ENCODE peak calls at places on chromosomes 5 and 9, in four cellular contexts. O is tibial nerve, X is osteoblast, V is astrocyte. I is an unnamed sample. For H3K9me3, the result is how much of the 10 kb centered on the place peaks cover.

GRCh38 chr9:82436480-82436879 is 447.9 kb downstream of the SPATA31D1 start:
- DNase-seq in V (peak), O (no peak), X (no peak), I (no peak)

GRCh38 chr9:130209422-130209821 is 37.2 kb downstream of the NCS1 start:
- DNase-seq in V (no peak), O (no peak), X (peak), I (no peak)

GRCh38 chr9:13431137-13431536 is 151.6 kb upstream of the MPDZ start:
- DNase-seq in X (no peak), O (no peak), V (no peak), I (no peak)

GRCh38 chr9:128120741-128121465 is 6.6 kb downstream of the PTGES2 start:
- DNase-seq in V (no peak), O (no peak), X (peak), I (no peak)

GRCh38 chr5:154520861-154521453 is 42.9 kb upstream of the HAND1 start:
- DNase-seq in X (no peak), V (no peak), O (no peak), I (no peak)

GRCh38 chr9:27633754-27634153 is 60.5 kb upstream of the C9orf72 start:
- DNase-seq in O (no peak), V (no peak), X (no peak), I (no peak)

GRCh38 chr5:103280962-103281361 is 22.4 kb downstream of the MACIR start:
- DNase-seq in O (no peak), X (no peak), V (no peak), I (no peak)

GRCh38 chr5:128038641-128039040 is 44.9 kb upstream of the SLC12A2 start:
- DNase-seq in O (no peak), V (peak), X (peak), I (no peak)

GRCh38 chr5:30650311-30650710 is 543.2 kb upstream of the CDH6 start:
- DNase-seq in X (peak), V (no peak), O (no peak), I (no peak)

GRCh38 chr9:137761032-137761431 is 116.5 kb upstream of the CACNA1B start:
- DNase-seq in V (no peak), X (peak), O (no peak), I (no peak)

GRCh38 chr9:136307215-136307750 is 3.4 kb upstream of the CCDC187 start:
- DNase-seq in O (no peak), X (no peak), V (no peak), I (no peak)

GRCh38 chr9:133516961-133517350 is 7.8 kb downstream of the MYMK start:
- DNase-seq in O (no peak), V (no peak), X (peak), I (no peak)

GRCh38 chr9:23851024-23851629 is 25.1 kb upstream of the ELAVL2 start:
- DNase-seq in O (no peak), V (peak), X (peak), I (no peak)

GRCh38 chr5:107532182-107532878 is 138.4 kb downstream of the EFNA5 start:
- DNase-seq in V (peak), X (no peak), O (no peak), I (no peak)

GRCh38 chr5:56323505-56323904 is 90.4 kb upstream of the ANKRD55 start:
- DNase-seq in V (peak), X (peak), O (no peak), I (no peak)

GRCh38 chr5:151406322-151406947 is 41.0 kb upstream of the SLC36A1 start:
- DNase-seq in V (no peak), O (no peak), X (peak), I (no peak)

GRCh38 chr9:115373000-115373709 is 255.2 kb upstream of the TNC start:
- DNase-seq in V (peak), O (no peak), X (peak), I (no peak)

GRCh38 chr5:104778-105296 is 12.9 kb downstream of the PLEKHG4B start:
- DNase-seq in V (no peak), O (no peak), X (no peak), I (no peak)

GRCh38 chr5:10678236-10678635 is 82.8 kb downstream of the DAP start:
- DNase-seq in V (peak), O (no peak), X (no peak), I (no peak)
- H3K9me3 ChIP-seq in V (under half), O (under half), X (under half), I (under half)

DNA sequence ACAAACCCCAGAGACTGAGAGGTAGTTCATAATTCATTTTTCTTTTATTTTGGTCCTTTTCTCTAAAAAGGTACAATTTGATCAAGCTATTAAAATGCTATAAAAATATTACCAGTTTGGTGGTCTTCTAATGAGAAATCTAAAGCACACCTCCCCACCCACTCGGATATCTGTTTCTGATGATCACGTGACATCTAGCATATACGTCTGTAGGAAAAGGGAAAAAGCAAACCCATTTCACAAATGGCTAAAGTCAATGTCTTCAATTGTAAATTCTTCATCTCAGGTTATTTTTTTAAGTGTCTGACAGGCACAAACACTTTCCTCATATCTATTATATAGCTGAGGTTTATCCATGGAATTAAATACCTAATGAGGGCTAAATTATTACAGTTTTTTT is 18.9 kb downstream of the ZNF354A start:
- DNase-seq in O (no peak), X (no peak), V (no peak), I (no peak)
- H3K9me3 ChIP-seq in O (half or more), X (under half), V (half or more), I (under half)

GRCh38 chr5:158172005-158172404 is 313.1 kb upstream of the CLINT1 start:
- DNase-seq in V (no peak), X (no peak), O (no peak), I (no peak)

GRCh38 chr5:158170060-158170459 is 311.1 kb upstream of the CLINT1 start:
- DNase-seq in X (no peak), O (no peak), V (no peak), I (no peak)

GRCh38 chr5:158166424-158166823 is 307.5 kb upstream of the CLINT1 start:
- DNase-seq in V (no peak), X (no peak), O (no peak), I (no peak)

GRCh38 chr5:158174918-158175663 is 316.1 kb upstream of the CLINT1 start:
- DNase-seq in O (peak), X (no peak), V (peak), I (no peak)

DNA sequence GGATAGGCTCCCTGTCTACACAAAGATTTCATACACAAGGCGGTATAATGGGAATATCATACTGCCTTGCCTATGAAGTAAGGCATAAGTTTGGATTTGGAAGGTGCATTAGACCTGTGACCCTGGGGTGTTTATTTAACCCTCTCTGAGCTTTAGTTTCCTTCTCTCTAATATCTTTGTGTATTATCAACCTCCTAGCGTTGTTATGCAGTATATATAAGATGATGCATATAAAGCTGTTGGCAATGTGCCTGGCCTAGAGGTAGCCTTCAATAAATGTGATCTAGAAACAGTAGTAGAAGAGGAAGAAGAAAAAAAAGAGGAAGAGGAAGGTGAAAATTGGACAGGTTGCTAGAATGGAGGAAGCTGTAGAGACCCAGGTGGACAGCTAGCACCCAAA is 311.6 kb upstream of the CLINT1 start:
- DNase-seq in V (no peak), O (no peak), X (no peak), I (no peak)
- H3K9me3 ChIP-seq in V (under half), O (under half), X (under half), I (under half)

DNA sequence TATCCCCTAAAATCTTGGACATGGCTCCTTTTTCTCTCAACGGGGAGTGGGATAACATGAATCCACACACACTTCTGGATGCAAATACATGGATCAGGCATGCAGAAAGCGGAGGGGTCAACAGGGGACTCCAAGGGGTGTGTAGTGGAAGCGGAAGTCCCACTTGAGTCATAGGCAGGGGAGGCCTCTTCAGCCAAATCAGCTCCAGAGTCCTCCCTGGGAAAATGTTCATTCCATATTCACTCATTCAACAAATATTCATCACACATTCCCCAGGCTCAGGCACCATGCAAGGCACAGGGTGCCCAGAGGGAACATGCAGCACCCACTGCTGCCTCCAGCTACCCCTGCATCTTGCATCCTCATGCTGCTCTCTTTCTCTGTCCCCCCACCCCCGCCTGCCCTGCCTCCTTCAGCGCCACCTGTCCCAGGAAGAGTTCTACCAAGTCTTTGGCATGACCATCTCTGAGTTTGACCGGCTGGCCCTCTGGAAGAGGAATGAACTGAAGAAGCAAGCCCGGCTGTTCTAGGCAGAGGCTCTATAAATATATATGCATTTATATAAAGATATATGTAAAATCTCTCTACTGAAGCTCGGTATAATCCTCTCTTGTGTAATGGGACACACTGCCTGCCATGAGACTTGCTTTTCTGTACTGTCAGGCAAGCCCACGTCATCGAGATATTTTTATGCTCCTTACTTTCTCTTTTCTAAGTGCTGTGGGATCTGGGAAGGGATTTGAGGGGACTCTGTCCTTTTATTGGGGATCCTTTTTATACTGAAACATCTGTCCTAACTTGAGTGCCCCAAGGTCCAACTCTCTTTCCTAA is 13.6 kb upstream of the AFAP1L1 start:
- DNase-seq in O (no peak), X (peak), V (peak), I (no peak)
- H3K9me3 ChIP-seq in O (under half), X (under half), V (under half), I (under half)

DNA sequence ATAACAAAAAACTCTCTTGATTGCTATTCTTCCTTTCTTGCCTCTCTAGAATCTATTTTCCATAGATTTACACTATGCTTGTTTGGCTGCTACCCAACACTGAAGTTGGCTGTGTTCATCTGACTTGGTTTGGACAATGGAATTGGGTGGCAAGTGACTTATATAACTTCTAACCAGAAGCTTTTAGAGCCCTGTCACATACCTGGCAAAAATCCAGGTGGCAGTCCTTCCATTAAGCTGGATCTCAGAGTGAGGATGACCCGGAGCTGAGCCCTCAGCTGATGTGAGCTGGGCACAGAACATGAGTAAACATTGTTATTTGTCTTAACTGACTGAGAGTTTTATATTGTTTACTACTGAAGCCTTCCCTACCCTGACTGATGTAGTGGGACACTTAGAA is 225.7 kb downstream of the TLR4 start:
- DNase-seq in O (no peak), V (no peak), X (no peak), I (no peak)
- H3K9me3 ChIP-seq in O (under half), V (under half), X (under half), I (under half)